ENCODE peak calls at places on chromosomes 1 and 21, in six cellular contexts. P is NCI-H1930, G is retina, R is D721Med, L is HT1080, Q is RCC 7860. U is an unnamed sample.

GRCh38 chr1:54883349-54884102 is 3.5 kb downstream of the DHCR24 start:
- DNase-seq in G (no peak), Q (no peak), L (no peak), P (no peak), R (no peak), U (no peak)

GRCh38 chr1:31377361-31377863 is 4.5 kb upstream of the FABP3 start:
- DNase-seq in P (no peak), R (no peak), Q (peak), G (no peak), L (no peak), U (no peak)

GRCh38 chr1:24309762-24310485 is 9.2 kb upstream of the GRHL3 start:
- DNase-seq in R (no peak), L (peak), P (no peak), G (no peak), Q (peak), U (no peak)

GRCh38 chr1:167263784-167264464 is 43.2 kb downstream of the POU2F1 start:
- DNase-seq in L (peak), R (no peak), P (no peak), G (no peak), Q (peak), U (no peak)

GRCh38 chr21:37712204-37712934 is 203.9 kb downstream of the KCNJ6 start:
- DNase-seq in L (peak), P (peak), Q (peak), G (peak), R (no peak), U (peak)

GRCh38 chr1:210251680-210252490 is 19.3 kb downstream of the SERTAD4 start:
- DNase-seq in R (peak), Q (no peak), P (no peak), L (no peak), G (peak), U (no peak)

GRCh38 chr1:38418195-38419030 is 371.8 kb upstream of the POU3F1 start:
- DNase-seq in R (no peak), P (no peak), L (no peak), Q (no peak), G (peak), U (peak)

GRCh38 chr1:150778409-150778808 is 12.8 kb upstream of the CTSS start:
- DNase-seq in P (peak), R (no peak), Q (no peak), L (no peak), G (no peak), U (no peak)

GRCh38 chr1:165695011-165695410 is 3.4 kb downstream of the ALDH9A1 start:
- DNase-seq in Q (no peak), P (no peak), G (no peak), L (no peak), R (no peak), U (no peak)

GRCh38 chr1:203644661-203645510 is 18.3 kb downstream of the ATP2B4 start:
- DNase-seq in Q (no peak), R (no peak), P (no peak), G (no peak), L (peak), U (peak)

GRCh38 chr1:52571783-52572182 is 18.9 kb upstream of the TUT4 start:
- DNase-seq in G (no peak), L (peak), Q (no peak), P (no peak), R (no peak), U (peak)

GRCh38 chr1:118304722-118305344 is 119.8 kb upstream of the SPAG17 start:
- DNase-seq in Q (no peak), P (no peak), R (no peak), L (peak), G (no peak), U (no peak)

GRCh38 chr1:79151006-79151796 is 144.7 kb upstream of the ADGRL4 start:
- DNase-seq in R (no peak), P (no peak), G (no peak), L (no peak), Q (no peak), U (no peak)

GRCh38 chr1:109877320-109877771 is 33.3 kb upstream of the CSF1 start:
- DNase-seq in L (peak), R (no peak), Q (peak), P (no peak), G (peak), U (peak)

GRCh38 chr1:52364235-52364839 is 1.7 kb downstream of the CC2D1B start:
- DNase-seq in Q (no peak), P (no peak), R (no peak), G (no peak), L (no peak), U (no peak)

GRCh38 chr1:246043556-246043955 is 463.5 kb downstream of the SMYD3 start:
- DNase-seq in R (no peak), L (no peak), G (peak), P (no peak), Q (no peak), U (no peak)

GRCh38 chr1:19361231-19362147 is 49.4 kb downstream of the SLC66A1 start:
- DNase-seq in G (no peak), L (no peak), P (no peak), R (no peak), Q (no peak), U (no peak)

U was measured in RPMI7951.